ENCODE peak calls at places on chromosomes 5 and 9, in five cellular contexts. D, E, A, T and B are unnamed samples.

GRCh38 chr9:101458955-101459631 is 23.5 kb upstream of the ALDOB start:
- DNase-seq in D (peak), E (no peak), A (peak), T (peak), B (no peak)

GRCh38 chr5:132268698-132269551 is 11.4 kb downstream of the PDLIM4 start:
- DNase-seq in D (no peak), E (no peak), A (no peak), T (peak), B (no peak)

GRCh38 chr9:15155323-15155722 is 151.7 kb downstream of the TTC39B start:
- DNase-seq in D (no peak), E (no peak), A (no peak), T (no peak), B (no peak)

GRCh38 chr5:105670586-105670985 is 2000.2 kb downstream of the EFNA5 start:
- DNase-seq in D (no peak), E (no peak), A (peak), T (no peak), B (no peak)

GRCh38 chr5:139655727-139656271 is 7.7 kb downstream of the CXXC5 start:
- DNase-seq in D (no peak), E (peak), A (no peak), T (no peak), B (no peak)

GRCh38 chr5:38463634-38464521 is 92.6 kb downstream of the LIFR start:
- DNase-seq in D (no peak), E (no peak), A (peak), T (peak), B (no peak)

GRCh38 chr9:99867536-99867935 is 38.9 kb upstream of the STX17 start:
- DNase-seq in D (no peak), E (no peak), A (no peak), T (peak), B (no peak)

GRCh38 chr5:172380992-172381643 is 73.2 kb downstream of the SH3PXD2B start:
- DNase-seq in D (no peak), E (peak), A (no peak), T (no peak), B (peak)

GRCh38 chr5:87944553-87945320 is 323.9 kb downstream of the TMEM161B start:
- DNase-seq in D (no peak), E (peak), A (no peak), T (no peak), B (peak)

GRCh38 chr9:98533132-98533531 is 175.6 kb downstream of the GABBR2 start:
- DNase-seq in D (peak), E (no peak), A (no peak), T (no peak), B (no peak)

GRCh38 chr9:35561468-35562261 is 43.4 kb upstream of the TESK1 start:
- DNase-seq in D (no peak), E (no peak), A (no peak), T (no peak), B (no peak)

GRCh38 chr9:35560625-35561337 is 44.3 kb upstream of the TESK1 start:
- DNase-seq in D (no peak), E (no peak), A (no peak), T (no peak), B (no peak)

GRCh38 chr9:35558185-35558584 is 46.9 kb upstream of the TESK1 start:
- DNase-seq in D (no peak), E (no peak), A (no peak), T (no peak), B (no peak)

GRCh38 chr9:35557330-35557729 is 47.7 kb upstream of the TESK1 start:
- DNase-seq in D (no peak), E (no peak), A (no peak), T (no peak), B (no peak)

GRCh38 chr9:35559792-35560530 is 45.1 kb upstream of the TESK1 start:
- DNase-seq in D (no peak), E (no peak), A (no peak), T (no peak), B (no peak)
- H3K27ac ChIP-seq in D (no peak), E (no peak), A (peak), T (no peak), B (peak)

DNA sequence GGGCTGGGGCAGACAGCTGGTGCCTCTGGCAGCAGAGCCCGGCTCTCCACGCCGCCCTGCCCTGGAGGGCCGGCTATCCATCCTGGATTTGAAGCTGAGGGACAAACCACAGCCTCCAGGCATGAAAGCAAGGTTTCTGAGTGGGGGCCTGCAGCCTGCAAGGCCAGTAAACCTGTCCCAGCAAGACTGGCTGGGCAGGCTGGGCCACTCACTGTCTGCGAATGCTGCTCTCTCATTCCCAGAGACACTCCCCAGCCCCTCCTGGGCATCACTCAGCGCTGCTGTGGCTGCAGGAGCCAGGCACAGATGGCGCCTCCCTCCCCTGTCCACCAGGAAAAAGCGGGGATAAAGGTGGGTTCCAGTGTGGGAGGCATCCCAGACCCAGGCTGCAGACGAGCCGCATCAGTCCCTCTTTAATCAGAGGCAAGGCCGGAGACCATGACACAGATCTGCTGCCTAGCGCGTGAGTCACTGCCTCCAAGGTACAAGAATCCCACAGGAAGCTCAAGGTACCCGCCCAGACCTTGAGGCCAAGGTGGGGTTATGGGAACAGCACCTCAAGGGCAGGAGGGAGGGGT is 118.0 kb downstream of the VAV2 start:
- DNase-seq in D (no peak), E (no peak), A (peak), T (peak), B (no peak)
- H3K27ac ChIP-seq in D (no peak), E (no peak), A (peak), T (peak), B (no peak)

GRCh38 chr5:149378241-149378805 is 769 bp downstream of the IL17B start:
- DNase-seq in D (no peak), E (no peak), A (no peak), T (no peak), B (no peak)

GRCh38 chr5:149380466-149381121 is 1.5 kb upstream of the IL17B start:
- DNase-seq in D (no peak), E (no peak), A (no peak), T (no peak), B (no peak)

GRCh38 chr5:149379807-149380374 is 799 bp upstream of the IL17B start:
- DNase-seq in D (no peak), E (no peak), A (no peak), T (no peak), B (no peak)

GRCh38 chr5:149381261-149381985 is 2.3 kb upstream of the IL17B start:
- DNase-seq in D (no peak), E (no peak), A (no peak), T (no peak), B (no peak)

DNA sequence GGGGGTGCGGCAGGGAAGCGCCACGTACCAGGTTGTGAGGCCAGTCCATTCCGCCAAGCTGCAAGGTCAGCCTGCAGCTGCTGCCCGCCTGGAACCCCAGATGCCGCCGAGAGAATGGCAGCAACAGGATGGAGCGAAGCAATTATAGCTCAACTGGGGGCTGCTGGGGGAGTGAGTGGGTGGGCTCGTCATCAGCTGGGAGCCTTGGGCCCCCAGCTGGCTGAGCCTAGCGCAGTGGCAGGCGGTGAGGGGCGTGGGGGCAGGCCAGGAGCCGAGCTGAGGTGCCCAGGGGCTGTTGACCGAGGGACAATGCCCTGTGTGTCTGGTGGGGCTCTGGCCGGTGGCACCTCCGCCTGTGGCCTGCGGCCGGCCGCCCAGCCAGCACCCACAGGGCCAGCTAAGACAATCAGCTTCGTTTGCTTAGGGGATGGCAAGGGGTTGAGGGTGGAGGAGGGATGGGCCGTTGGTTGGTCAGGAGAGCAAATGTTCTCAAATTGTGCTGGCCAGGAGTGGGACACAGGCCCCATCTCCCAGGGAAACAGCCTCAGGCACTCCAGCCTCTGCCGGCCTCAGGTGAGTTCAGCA is at the start of gene IL17B:
- DNase-seq in D (no peak), E (no peak), A (no peak), T (no peak), B (no peak)
- H3K27ac ChIP-seq in D (peak), E (no peak), A (peak), T (no peak), B (no peak)

DNA sequence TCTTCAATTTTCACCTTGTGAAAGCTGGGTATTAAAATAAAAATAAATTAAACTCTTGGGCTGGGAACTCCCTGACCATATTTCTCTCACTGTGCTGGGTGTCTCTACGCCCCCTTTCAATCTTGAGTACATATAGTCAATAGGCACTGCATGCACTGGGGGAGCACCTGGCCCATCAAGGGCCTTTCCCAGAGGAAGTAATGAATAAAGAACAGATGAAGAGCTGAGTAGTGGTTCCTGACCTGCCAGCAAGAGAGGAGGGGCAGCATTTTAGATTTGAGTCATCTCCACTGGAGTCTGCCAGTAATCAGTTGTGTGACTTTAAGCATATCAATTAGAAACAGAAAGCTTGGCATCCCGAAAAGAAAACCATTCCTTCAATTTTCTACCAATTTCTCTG is 6.2 kb downstream of the MAPKAP1 start:
- DNase-seq in D (no peak), E (no peak), A (no peak), T (no peak), B (no peak)
- H3K27ac ChIP-seq in D (no peak), E (no peak), A (no peak), T (no peak), B (no peak)

DNA sequence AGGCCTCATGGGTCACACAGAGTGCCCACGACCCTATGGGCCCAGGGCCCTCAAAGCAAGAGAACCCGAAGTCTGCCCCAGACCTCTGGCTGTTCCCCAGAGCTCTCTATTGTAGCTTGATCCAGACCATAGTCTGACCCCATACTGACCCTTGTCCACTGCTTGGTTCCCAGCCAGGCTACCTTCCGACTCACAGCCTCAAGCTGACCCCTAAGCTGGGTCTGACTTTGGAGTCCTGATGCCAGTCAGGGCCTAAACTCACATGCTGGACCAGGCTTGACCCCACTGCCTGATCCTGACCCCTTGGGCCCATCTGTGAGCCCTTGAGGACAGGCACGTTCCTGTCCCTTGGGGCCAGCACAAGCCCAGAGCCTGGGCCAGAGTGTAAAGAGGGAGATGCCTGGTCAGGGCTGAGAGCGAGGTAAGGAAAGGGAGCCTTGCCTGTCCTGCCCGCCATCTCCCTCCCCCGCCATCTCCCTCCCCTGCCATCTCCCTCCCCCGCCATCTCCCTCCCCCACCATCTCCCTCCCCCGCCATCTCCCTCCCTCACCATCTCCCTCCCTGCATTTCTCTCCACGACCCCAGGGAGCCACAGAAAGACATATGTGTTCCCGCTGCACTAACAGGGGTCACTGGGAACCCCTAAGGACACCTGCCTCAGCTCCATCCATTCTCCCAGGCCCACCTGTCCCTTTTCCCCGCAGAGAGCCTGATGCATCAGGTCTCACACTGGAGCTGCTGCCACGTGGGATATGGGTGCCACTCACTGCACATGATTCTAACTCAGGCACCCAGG is 32.8 kb upstream of the ENHO start:
- DNase-seq in D (no peak), E (no peak), A (no peak), T (no peak), B (no peak)
- H3K27ac ChIP-seq in D (no peak), E (no peak), A (no peak), T (no peak), B (no peak)